ENCODE peak calls at places on chromosomes 16 and 17, in five cellular contexts. R is GM23338, S is HL-60, N is neural progenitor cell, O is ovary. U is an unnamed sample.

GRCh38 chr17:42248351-42249179 is 27.6 kb downstream of the STAT5B start:
- DNase-seq in R (peak; percentile 32), S (peak; percentile 79), N (peak; percentile 47), O (peak; percentile 83), U (peak; percentile 89)

GRCh38 chr17:44307387-44308186 is 814 bp upstream of the RUNDC3A start:
- DNase-seq in R (peak; percentile 82), S (no peak), N (peak; percentile 91), O (peak; percentile 68), U (no peak)

GRCh38 chr16:82192665-82193064 is 22.6 kb upstream of the MPHOSPH6 start:
- DNase-seq in R (no peak), S (peak; percentile 72), N (no peak), O (no peak), U (no peak)

GRCh38 chr16:89060207-89060794 is 33.4 kb upstream of the ACSF3 start:
- DNase-seq in R (no peak), S (no peak), N (no peak), O (no peak), U (no peak)

GRCh38 chr16:64035337-64035736 is 1086.5 kb downstream of the CDH11 start:
- DNase-seq in R (no peak), S (no peak), N (no peak), O (no peak), U (no peak)

GRCh38 chr16:88058136-88058535 is 106.9 kb downstream of the BANP start:
- DNase-seq in R (no peak), S (no peak), N (peak; percentile 36), O (no peak), U (no peak)

GRCh38 chr16:81701296-81701970 is 77.7 kb upstream of the PLCG2 start:
- DNase-seq in R (no peak), S (no peak), N (no peak), O (no peak), U (no peak)

GRCh38 chr17:62703269-62703775 is 75.9 kb downstream of the MRC2 start:
- DNase-seq in R (no peak), S (no peak), N (no peak), O (peak; percentile 57), U (peak; percentile 68)

GRCh38 chr16:2535644-2536021 is 2.2 kb upstream of the PDPK1 start:
- DNase-seq in R (no peak), S (no peak), N (no peak), O (peak; percentile 38), U (peak; percentile 28)

GRCh38 chr17:30796016-30796415 is 28.5 kb downstream of the CRLF3 start:
- DNase-seq in R (no peak), S (no peak), N (no peak), O (no peak), U (no peak)

GRCh38 chr16:1691956-1692355 is 13.9 kb downstream of the JPT2 start:
- DNase-seq in R (no peak), S (no peak), N (no peak), O (no peak), U (no peak)

GRCh38 chr17:36884495-36885160 is 52.6 kb upstream of the LHX1 start:
- DNase-seq in R (peak; percentile 61), S (no peak), N (no peak), O (no peak), U (no peak)

GRCh38 chr17:41860254-41860931 is 4.8 kb downstream of the KLHL11 start:
- DNase-seq in R (no peak), S (no peak), N (no peak), O (no peak), U (no peak)

GRCh38 chr16:25256821-25257503 is 683 bp downstream of the ZKSCAN2 start:
- DNase-seq in R (peak; percentile 53), S (no peak), N (peak; percentile 45), O (peak; percentile 28), U (peak; percentile 19)

GRCh38 chr16:64253525-64253924 is 868.3 kb downstream of the CDH11 start:
- DNase-seq in R (no peak), S (no peak), N (no peak), O (no peak), U (no peak)

GRCh38 chr16:23061669-23062068 is 87.6 kb downstream of the USP31 start:
- DNase-seq in R (no peak), S (no peak), N (no peak), O (no peak), U (no peak)

GRCh38 chr17:8807070-8807550 is 7.9 kb upstream of the MFSD6L start:
- DNase-seq in R (no peak), S (peak; percentile 70), N (no peak), O (no peak), U (no peak)

GRCh38 chr17:9052921-9053320 is 31.6 kb downstream of the NTN1 start:
- DNase-seq in R (no peak), S (no peak), N (no peak), O (no peak), U (no peak)

GRCh38 chr16:72609933-72610332 is 438.0 kb upstream of the PMFBP1 start:
- DNase-seq in R (no peak), S (peak; percentile 8), N (no peak), O (no peak), U (no peak)

GRCh38 chr16:14296663-14297062 is 225.5 kb downstream of the MRTFB start:
- DNase-seq in R (no peak), S (no peak), N (no peak), O (no peak), U (no peak)

GRCh38 chr16:89036776-89037175 is 56.9 kb upstream of the ACSF3 start:
- DNase-seq in R (no peak), S (no peak), N (no peak), O (no peak), U (peak; percentile 14)

GRCh38 chr17:66787914-66788313 is 47.0 kb upstream of the CACNG5 start:
- DNase-seq in R (no peak), S (no peak), N (no peak), O (no peak), U (no peak)

GRCh38 chr16:47323241-47323640 is 137.6 kb downstream of the ITFG1 start:
- DNase-seq in R (peak; percentile 37), S (no peak), N (no peak), O (no peak), U (no peak)

GRCh38 chr16:48172682-48173081 is 16.9 kb upstream of the ABCC12 start:
- DNase-seq in R (no peak), S (no peak), N (no peak), O (no peak), U (no peak)

GRCh38 chr16:68275611-68276191 is 11.4 kb downstream of the SLC7A6 start:
- DNase-seq in R (no peak), S (no peak), N (no peak), O (no peak), U (no peak)

GRCh38 chr16:50878966-50879615 is 137.2 kb downstream of the CYLD start:
- DNase-seq in R (peak; percentile 64), S (no peak), N (peak; percentile 41), O (no peak), U (no peak)

GRCh38 chr17:74728033-74728701 is 8.9 kb upstream of the RAB37 start:
- DNase-seq in R (no peak), S (no peak), N (no peak), O (no peak), U (no peak)

GRCh38 chr17:42361781-42362186 is 26.5 kb downstream of the STAT3 start:
- DNase-seq in R (no peak), S (no peak), N (no peak), O (no peak), U (no peak)

GRCh38 chr16:23771027-23771426 is 16.2 kb downstream of the CHP2 start:
- DNase-seq in R (no peak), S (no peak), N (no peak), O (no peak), U (no peak)

GRCh38 chr17:43371227-43371821 is 27.5 kb upstream of the ARL4D start:
- DNase-seq in R (no peak), S (no peak), N (no peak), O (peak; percentile 26), U (no peak)

GRCh38 chr17:55458977-55459376 is 37.3 kb upstream of the MMD start:
- DNase-seq in R (no peak), S (no peak), N (no peak), O (no peak), U (no peak)

GRCh38 chr17:77886387-77886728 is 72.1 kb upstream of the TNRC6C start:
- DNase-seq in R (no peak), S (peak; percentile 50), N (no peak), O (no peak), U (peak; percentile 71)

GRCh38 chr16:48637039-48637438 is 27.1 kb upstream of the N4BP1 start:
- DNase-seq in R (no peak), S (no peak), N (no peak), O (no peak), U (no peak)

GRCh38 chr17:38663125-38663751 is 11.5 kb downstream of the EPOP start:
- DNase-seq in R (peak; percentile 98), S (no peak), N (peak; percentile 95), O (no peak), U (peak; percentile 39)

GRCh38 chr16:67541391-67542263 is 13.0 kb downstream of the RIPOR1 start:
- DNase-seq in R (no peak), S (no peak), N (no peak), O (peak; percentile 26), U (no peak)

GRCh38 chr17:47621293-47622178 is 28.2 kb upstream of the KPNB1 start:
- DNase-seq in R (peak; percentile 60), S (no peak), N (peak; percentile 30), O (peak; percentile 40), U (peak; percentile 37)
- TF ChIP-seq CTCF in R (no peak), S (no peak), N (no peak), O (no peak), U (no peak)

GRCh38 chr17:836154-836553 is 54.0 kb downstream of the MRM3 start:
- DNase-seq in R (peak; percentile 59), S (no peak), N (no peak), O (no peak), U (no peak)
- H3K4me3 ChIP-seq in R (no peak overlapping the region), S (no peak overlapping the region), N (no peak overlapping the region), O (no peak overlapping the region), U (no peak overlapping the region)

DNA sequence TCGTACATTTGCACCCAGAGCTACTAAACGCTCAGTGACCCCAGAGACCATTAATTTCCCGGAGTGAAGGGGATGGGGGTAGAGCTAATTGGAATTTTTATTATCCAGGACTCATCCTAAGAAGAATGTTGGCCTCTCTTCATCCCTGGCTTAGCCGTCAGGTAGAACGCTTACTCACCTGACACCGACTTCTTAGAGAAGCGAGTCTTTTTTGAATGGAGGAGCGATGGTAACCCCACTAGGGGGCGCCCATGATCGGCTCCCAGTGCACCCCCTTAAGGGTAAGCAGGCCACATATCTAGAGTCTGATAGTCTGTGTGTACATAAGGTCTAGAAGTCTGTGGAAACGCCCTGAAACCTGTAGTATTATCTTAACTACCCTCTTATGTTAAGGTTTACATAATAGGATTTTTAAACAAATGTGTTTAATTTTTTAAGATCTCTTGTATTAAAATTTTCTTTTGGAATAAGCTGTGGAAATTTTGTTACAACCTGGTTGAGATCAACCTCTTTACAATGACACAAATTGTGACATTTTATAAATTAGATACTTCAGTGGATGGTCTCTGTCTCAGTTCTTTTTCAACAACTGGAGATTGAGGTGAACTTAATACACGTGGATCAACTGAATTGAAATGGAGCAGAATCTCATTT is 229.8 kb downstream of the CPPED1 start:
- DNase-seq in R (peak; percentile 79), S (peak; percentile 5), N (peak; percentile 70), O (no peak), U (no peak)
- H3K27ac ChIP-seq in R (no peak overlapping the region), S (no peak overlapping the region), N (no peak overlapping the region), O (no peak overlapping the region), U (no peak overlapping the region)

GRCh38 chr16:74936902-74937560 is 47.9 kb downstream of the WDR59 start:
- DNase-seq in R (no peak), S (peak; percentile 62), N (no peak), O (no peak), U (no peak)
- TF ChIP-seq CTCF in R (peak; percentile 1), S (no peak), N (no peak), O (no peak), U (no peak)